ENCODE peak calls at places on chromosome 10, in seven cellular contexts. T, W, C, K, G, E and I are unnamed samples.

GRCh38 chr10:34808789-34809745 is 6.0 kb downstream of the PARD3 start:
- DNase-seq in T (no peak), W (no peak), C (no peak), K (no peak), G (no peak), E (no peak), I (peak; percentile 6)

GRCh38 chr10:30158325-30158960 is 99.1 kb upstream of the JCAD start:
- DNase-seq in T (no peak), W (no peak), C (no peak), K (no peak), G (no peak), E (no peak), I (no peak)

GRCh38 chr10:67520924-67521520 is 175.0 kb downstream of the CTNNA3 start:
- DNase-seq in T (peak; percentile 42), W (peak; percentile 50), C (peak; percentile 38), K (no peak), G (peak; percentile 45), E (peak; percentile 2), I (peak; percentile 83)

GRCh38 chr10:57692255-57692980 is 575.3 kb downstream of the IPMK start:
- DNase-seq in T (no peak), W (no peak), C (no peak), K (no peak), G (no peak), E (no peak), I (no peak)

GRCh38 chr10:29542723-29543122 is 92.0 kb downstream of the SVIL start:
- DNase-seq in T (no peak), W (no peak), C (no peak), K (no peak), G (no peak), E (no peak), I (no peak)

GRCh38 chr10:26790596-26790995 is 70.2 kb downstream of the ABI1 start:
- DNase-seq in T (no peak), W (no peak), C (no peak), K (no peak), G (no peak), E (no peak), I (no peak)

GRCh38 chr10:7666253-7667023 is at the start of gene ITIH5:
- DNase-seq in T (peak; percentile 72), W (no peak), C (no peak), K (no peak), G (no peak), E (no peak), I (no peak)

GRCh38 chr10:18822156-18822555 is 162.9 kb downstream of the ARL5B start:
- DNase-seq in T (no peak), W (no peak), C (peak; percentile 1), K (no peak), G (peak; percentile 30), E (no peak), I (peak; percentile 66)

GRCh38 chr10:43043773-43044394 is 33.0 kb upstream of the RET start:
- DNase-seq in T (peak; percentile 55), W (no peak), C (no peak), K (no peak), G (no peak), E (no peak), I (no peak)

GRCh38 chr10:114340816-114341215 is 63.5 kb downstream of the AFAP1L2 start:
- DNase-seq in T (no peak), W (no peak), C (no peak), K (no peak), G (no peak), E (no peak), I (no peak)

GRCh38 chr10:86668297-86669165 is at the start of gene LDB3:
- DNase-seq in T (peak; percentile 65), W (no peak), C (no peak), K (no peak), G (no peak), E (peak; percentile 25), I (peak; percentile 33)

GRCh38 chr10:29947701-29948060 is 111.7 kb downstream of the JCAD start:
- DNase-seq in T (no peak), W (no peak), C (no peak), K (no peak), G (no peak), E (no peak), I (no peak)

GRCh38 chr10:102421645-102422585 is 1.3 kb downstream of the FBXL15 start:
- DNase-seq in T (peak; percentile 33), W (no peak), C (peak; percentile 28), K (no peak), G (peak; percentile 83), E (no peak), I (peak; percentile 71)

GRCh38 chr10:109979215-109979614 is 28.6 kb upstream of the ADD3 start:
- DNase-seq in T (no peak), W (no peak), C (no peak), K (no peak), G (no peak), E (no peak), I (no peak)

GRCh38 chr10:104139221-104139620 is 17.2 kb downstream of the SFR1 start:
- DNase-seq in T (peak; percentile 13), W (no peak), C (no peak), K (no peak), G (peak; percentile 8), E (no peak), I (no peak)

GRCh38 chr10:62492012-62492869 is 118.1 kb downstream of the ZNF365 start:
- DNase-seq in T (no peak), W (peak; percentile 48), C (peak; percentile 16), K (no peak), G (peak; percentile 12), E (peak; percentile 25), I (peak; percentile 39)

GRCh38 chr10:103044942-103045489 is 126.9 kb downstream of the CNNM2 start:
- DNase-seq in T (no peak), W (no peak), C (no peak), K (no peak), G (no peak), E (no peak), I (no peak)

GRCh38 chr10:121736315-121737002 is 138.2 kb upstream of the FGFR2 start:
- DNase-seq in T (peak; percentile 69), W (no peak), C (no peak), K (no peak), G (no peak), E (no peak), I (no peak)

GRCh38 chr10:89846786-89847185 is 145.4 kb downstream of the KIF20B start:
- DNase-seq in T (no peak), W (no peak), C (no peak), K (no peak), G (no peak), E (no peak), I (no peak)

GRCh38 chr10:47316131-47316530 is 6.1 kb upstream of the GDF2 start:
- DNase-seq in T (no peak), W (no peak), C (no peak), K (no peak), G (no peak), E (no peak), I (no peak)

GRCh38 chr10:63829020-63829419 is 307.8 kb downstream of the REEP3 start:
- DNase-seq in T (no peak), W (no peak), C (no peak), K (no peak), G (no peak), E (no peak), I (no peak)

GRCh38 chr10:48495282-48496045 is 109.4 kb downstream of the ARHGAP22 start:
- DNase-seq in T (no peak), W (no peak), C (no peak), K (no peak), G (no peak), E (no peak), I (no peak)

GRCh38 chr10:79608505-79609375 is 2.0 kb upstream of the SFTPA1 start:
- DNase-seq in T (peak; percentile 66), W (peak; percentile 24), C (peak; percentile 46), K (peak; percentile 49), G (peak; percentile 56), E (no peak), I (peak; percentile 19)

GRCh38 chr10:124701435-124701834 is 42.7 kb downstream of the FAM53B start:
- DNase-seq in T (no peak), W (no peak), C (no peak), K (no peak), G (peak; percentile 13), E (no peak), I (no peak)
- TF ChIP-seq JUND in T (no peak), W (no peak), C (no peak), K (no peak), G (no peak), E (no peak), I (no peak)

GRCh38 chr10:28219241-28219640 is 83.6 kb downstream of the MPP7 start:
- DNase-seq in T (no peak), W (no peak), C (no peak), K (no peak), G (no peak), E (no peak), I (no peak)
- TF ChIP-seq JUND in T (no peak), W (no peak), C (no peak), K (no peak), G (no peak), E (no peak), I (no peak)

GRCh38 chr10:17056781-17057191 is 72.8 kb downstream of the CUBN start:
- DNase-seq in T (no peak), W (no peak), C (no peak), K (no peak), G (no peak), E (no peak), I (no peak)
- TF ChIP-seq JUND in T (peak; percentile 88), W (no peak), C (no peak), K (no peak), G (no peak), E (no peak), I (no peak)

DNA sequence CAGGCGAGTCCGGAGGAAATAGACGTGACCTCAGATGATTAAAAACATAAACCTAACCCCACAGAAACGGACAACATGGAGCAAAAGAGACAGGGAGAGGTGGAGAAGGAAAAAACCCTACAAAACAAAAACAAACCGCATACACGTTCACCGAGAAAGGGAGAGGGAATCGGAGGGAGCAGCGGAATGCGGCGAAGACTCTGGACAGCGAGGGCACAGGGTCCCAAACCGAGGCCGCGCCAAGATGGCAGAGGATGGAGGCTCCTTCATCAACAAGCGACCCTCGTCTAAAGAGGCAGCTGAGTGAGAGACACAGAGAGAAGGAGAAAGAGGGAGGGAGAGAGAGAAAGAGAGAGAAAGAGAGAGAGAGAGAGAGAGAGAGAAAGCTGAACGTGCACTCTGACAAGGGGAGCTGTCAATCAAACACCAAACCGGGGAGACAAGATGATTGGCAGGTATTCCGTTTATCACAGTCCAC is 5.7 kb downstream of the EMX2 start:
- DNase-seq in T (no peak), W (no peak), C (no peak), K (no peak), G (no peak), E (no peak), I (no peak)
- TF ChIP-seq JUND in T (no peak), W (no peak), C (no peak), K (no peak), G (no peak), E (no peak), I (no peak)